ENCODE peak calls at places on chromosomes 7 and 10, in ten cellular contexts. One of them, this sample, is unnamed.
A peak's percentile ranks its signal among the peaks of the same experiment; 100 is the strongest.

GRCh38 chr7:106959753-106960152 is 84.8 kb upstream of the PRKAR2B start:
- DNase-seq in cardiac muscle cell: peak; percentile 29
- DNase-seq in AG04450: no peak
- DNase-seq in foreskin fibroblast: no peak
- DNase-seq in astrocyte of the spinal cord: no peak
- DNase-seq in GM20000: peak; percentile 11
- DNase-seq in BE2C: peak; percentile 35
- DNase-seq in tibial artery: no peak
- DNase-seq in tibial nerve: no peak
- DNase-seq in OCI-LY7: peak; percentile 70
- DNase-seq in this sample: peak; percentile 31

GRCh38 chr7:106775552-106775936 is 89.5 kb upstream of the PIK3CG start:
- DNase-seq in cardiac muscle cell: no peak
- DNase-seq in AG04450: no peak
- DNase-seq in foreskin fibroblast: peak; percentile 78
- DNase-seq in astrocyte of the spinal cord: peak; percentile 85
- DNase-seq in GM20000: no peak
- DNase-seq in BE2C: no peak
- DNase-seq in tibial artery: no peak
- DNase-seq in tibial nerve: no peak
- DNase-seq in OCI-LY7: no peak
- DNase-seq in this sample: no peak

GRCh38 chr7:131436384-131436783 is 108.7 kb downstream of the MKLN1 start:
- DNase-seq in cardiac muscle cell: no peak
- DNase-seq in AG04450: no peak
- DNase-seq in foreskin fibroblast: no peak
- DNase-seq in astrocyte of the spinal cord: no peak
- DNase-seq in GM20000: no peak
- DNase-seq in BE2C: no peak
- DNase-seq in tibial artery: no peak
- DNase-seq in tibial nerve: no peak
- DNase-seq in OCI-LY7: no peak
- DNase-seq in this sample: no peak

GRCh38 chr7:111741811-111742240 is 179.5 kb upstream of the IMMP2L start:
- DNase-seq in cardiac muscle cell: peak; percentile 71
- DNase-seq in AG04450: peak; percentile 45
- DNase-seq in foreskin fibroblast: peak; percentile 49
- DNase-seq in astrocyte of the spinal cord: peak; percentile 84
- DNase-seq in GM20000: peak; percentile 67
- DNase-seq in BE2C: peak; percentile 63
- DNase-seq in tibial artery: no peak
- DNase-seq in tibial nerve: peak; percentile 19
- DNase-seq in OCI-LY7: peak; percentile 63
- DNase-seq in this sample: peak; percentile 40

GRCh38 chr10:124739996-124740373 is 4.2 kb downstream of the FAM53B start:
- DNase-seq in cardiac muscle cell: no peak
- DNase-seq in AG04450: no peak
- DNase-seq in foreskin fibroblast: no peak
- DNase-seq in astrocyte of the spinal cord: no peak
- DNase-seq in GM20000: no peak
- DNase-seq in BE2C: no peak
- DNase-seq in tibial artery: peak; percentile 54
- DNase-seq in tibial nerve: no peak
- DNase-seq in OCI-LY7: no peak
- DNase-seq in this sample: no peak

GRCh38 chr7:22220947-22221346 is 136.0 kb downstream of the RAPGEF5 start:
- DNase-seq in cardiac muscle cell: no peak
- DNase-seq in AG04450: no peak
- DNase-seq in foreskin fibroblast: no peak
- DNase-seq in astrocyte of the spinal cord: no peak
- DNase-seq in GM20000: no peak
- DNase-seq in BE2C: no peak
- DNase-seq in tibial artery: no peak
- DNase-seq in tibial nerve: no peak
- DNase-seq in OCI-LY7: no peak
- DNase-seq in this sample: no peak

GRCh38 chr7:157151626-157152339 is 13.1 kb downstream of the UBE3C start:
- DNase-seq in cardiac muscle cell: no peak
- DNase-seq in AG04450: no peak
- DNase-seq in foreskin fibroblast: no peak
- DNase-seq in astrocyte of the spinal cord: no peak
- DNase-seq in GM20000: no peak
- DNase-seq in BE2C: no peak
- DNase-seq in tibial artery: no peak
- DNase-seq in tibial nerve: no peak
- DNase-seq in OCI-LY7: no peak
- DNase-seq in this sample: no peak

GRCh38 chr10:71433983-71434744 is 37.4 kb downstream of the CDH23 start:
- DNase-seq in cardiac muscle cell: no peak
- DNase-seq in AG04450: no peak
- DNase-seq in foreskin fibroblast: no peak
- DNase-seq in astrocyte of the spinal cord: no peak
- DNase-seq in GM20000: no peak
- DNase-seq in BE2C: no peak
- DNase-seq in tibial artery: no peak
- DNase-seq in tibial nerve: no peak
- DNase-seq in OCI-LY7: no peak
- DNase-seq in this sample: no peak

GRCh38 chr7:70040971-70041766 is 442.9 kb downstream of the AUTS2 start:
- DNase-seq in cardiac muscle cell: peak; percentile 43
- DNase-seq in AG04450: no peak
- DNase-seq in foreskin fibroblast: no peak
- DNase-seq in astrocyte of the spinal cord: peak; percentile 48
- DNase-seq in GM20000: no peak
- DNase-seq in BE2C: no peak
- DNase-seq in tibial artery: no peak
- DNase-seq in tibial nerve: no peak
- DNase-seq in OCI-LY7: peak; percentile 28
- DNase-seq in this sample: no peak

GRCh38 chr10:114151486-114151885 is 22.5 kb downstream of the CCDC186 start:
- DNase-seq in cardiac muscle cell: no peak
- DNase-seq in AG04450: peak; percentile 30
- DNase-seq in foreskin fibroblast: peak; percentile 78
- DNase-seq in astrocyte of the spinal cord: peak; percentile 82
- DNase-seq in GM20000: no peak
- DNase-seq in BE2C: no peak
- DNase-seq in tibial artery: no peak
- DNase-seq in tibial nerve: no peak
- DNase-seq in OCI-LY7: no peak
- DNase-seq in this sample: no peak

GRCh38 chr7:67302113-67303039 is 305.7 kb downstream of the TYW1 start:
- DNase-seq in cardiac muscle cell: peak; percentile 99
- DNase-seq in AG04450: peak; percentile 98
- DNase-seq in foreskin fibroblast: peak; percentile 98
- DNase-seq in astrocyte of the spinal cord: peak; percentile 99
- DNase-seq in GM20000: peak; percentile 95
- DNase-seq in BE2C: peak; percentile 99
- DNase-seq in tibial artery: peak; percentile 99
- DNase-seq in tibial nerve: peak; percentile 99
- DNase-seq in OCI-LY7: peak; percentile 99
- DNase-seq in this sample: peak; percentile 98
- TF ChIP-seq CTCF in cardiac muscle cell: peak; percentile 31
- TF ChIP-seq CTCF in AG04450: peak; percentile 49
- TF ChIP-seq CTCF in foreskin fibroblast: peak; percentile 30
- TF ChIP-seq CTCF in astrocyte of the spinal cord: peak; percentile 23
- TF ChIP-seq CTCF in GM20000: no peak
- TF ChIP-seq CTCF in BE2C: peak; percentile 11
- TF ChIP-seq CTCF in tibial artery: peak; percentile 55
- TF ChIP-seq CTCF in tibial nerve: peak; percentile 29
- TF ChIP-seq CTCF in OCI-LY7: peak; percentile 35
- TF ChIP-seq CTCF in this sample: no peak

DNA sequence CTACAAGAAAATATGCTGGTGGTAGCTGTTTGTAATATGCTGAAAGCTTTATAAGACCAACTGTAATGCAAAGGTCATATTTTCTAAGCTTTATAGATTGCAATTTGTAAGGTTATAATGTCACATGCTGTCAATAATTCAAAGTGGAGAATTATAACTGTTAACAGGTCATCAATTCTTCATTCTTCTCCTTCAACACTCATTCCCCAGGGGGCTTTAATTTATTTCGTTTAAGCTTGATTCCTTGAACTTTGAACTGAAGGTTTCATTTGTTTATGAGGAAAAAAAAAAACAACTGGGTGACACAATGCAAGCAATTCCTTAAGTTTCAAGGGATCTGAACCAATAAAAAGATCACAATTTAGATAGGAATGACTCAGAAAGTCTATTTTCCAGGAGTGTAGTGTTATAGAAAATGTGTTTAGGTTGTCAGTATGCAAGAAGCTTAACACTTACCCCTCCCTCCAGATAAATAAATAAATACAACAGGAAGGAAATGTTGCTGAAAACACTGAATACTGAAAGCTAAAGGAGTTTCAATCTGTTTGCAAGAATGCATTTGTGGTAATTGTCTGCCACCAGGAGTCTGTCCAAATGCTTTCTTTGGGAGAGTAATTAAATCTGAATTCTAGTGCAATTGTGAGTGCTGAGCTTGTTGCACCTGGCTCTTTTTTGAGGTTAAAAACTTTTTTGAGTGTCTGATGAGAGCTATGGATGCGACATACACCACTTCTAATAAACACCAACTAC is 183.6 kb downstream of the SORCS1 start:
- DNase-seq in cardiac muscle cell: no peak
- DNase-seq in AG04450: no peak
- DNase-seq in foreskin fibroblast: no peak
- DNase-seq in astrocyte of the spinal cord: no peak
- DNase-seq in GM20000: peak; percentile 26
- DNase-seq in BE2C: no peak
- DNase-seq in tibial artery: no peak
- DNase-seq in tibial nerve: no peak
- DNase-seq in OCI-LY7: no peak
- DNase-seq in this sample: no peak
- TF ChIP-seq CTCF in cardiac muscle cell: no peak
- TF ChIP-seq CTCF in AG04450: no peak
- TF ChIP-seq CTCF in foreskin fibroblast: no peak
- TF ChIP-seq CTCF in astrocyte of the spinal cord: no peak
- TF ChIP-seq CTCF in GM20000: peak; percentile 20
- TF ChIP-seq CTCF in BE2C: peak; percentile 15
- TF ChIP-seq CTCF in tibial artery: no peak
- TF ChIP-seq CTCF in tibial nerve: no peak
- TF ChIP-seq CTCF in OCI-LY7: no peak
- TF ChIP-seq CTCF in this sample: no peak

GRCh38 chr7:121001932-121002754 is 13.6 kb downstream of the CPED1 start:
- DNase-seq in cardiac muscle cell: no peak
- DNase-seq in AG04450: no peak
- DNase-seq in foreskin fibroblast: no peak
- DNase-seq in astrocyte of the spinal cord: peak; percentile 16
- DNase-seq in GM20000: no peak
- DNase-seq in BE2C: no peak
- DNase-seq in tibial artery: no peak
- DNase-seq in tibial nerve: no peak
- DNase-seq in OCI-LY7: no peak
- DNase-seq in this sample: no peak

GRCh38 chr7:121003986-121004685 is 15.6 kb downstream of the CPED1 start:
- DNase-seq in cardiac muscle cell: no peak
- DNase-seq in AG04450: no peak
- DNase-seq in foreskin fibroblast: no peak
- DNase-seq in astrocyte of the spinal cord: no peak
- DNase-seq in GM20000: no peak
- DNase-seq in BE2C: no peak
- DNase-seq in tibial artery: no peak
- DNase-seq in tibial nerve: peak; percentile 35
- DNase-seq in OCI-LY7: no peak
- DNase-seq in this sample: no peak

GRCh38 chr7:121002755-121003114 is 14.2 kb downstream of the CPED1 start:
- DNase-seq in cardiac muscle cell: no peak
- DNase-seq in AG04450: no peak
- DNase-seq in foreskin fibroblast: no peak
- DNase-seq in astrocyte of the spinal cord: peak; percentile 58
- DNase-seq in GM20000: no peak
- DNase-seq in BE2C: no peak
- DNase-seq in tibial artery: no peak
- DNase-seq in tibial nerve: no peak
- DNase-seq in OCI-LY7: no peak
- DNase-seq in this sample: no peak

GRCh38 chr7:121006731-121007315 is 18.3 kb downstream of the CPED1 start:
- DNase-seq in cardiac muscle cell: no peak
- DNase-seq in AG04450: no peak
- DNase-seq in foreskin fibroblast: no peak
- DNase-seq in astrocyte of the spinal cord: peak; percentile 9
- DNase-seq in GM20000: no peak
- DNase-seq in BE2C: no peak
- DNase-seq in tibial artery: no peak
- DNase-seq in tibial nerve: no peak
- DNase-seq in OCI-LY7: no peak
- DNase-seq in this sample: no peak

GRCh38 chr7:121005996-121006565 is 17.6 kb downstream of the CPED1 start:
- DNase-seq in cardiac muscle cell: no peak
- DNase-seq in AG04450: no peak
- DNase-seq in foreskin fibroblast: no peak
- DNase-seq in astrocyte of the spinal cord: no peak
- DNase-seq in GM20000: no peak
- DNase-seq in BE2C: no peak
- DNase-seq in tibial artery: no peak
- DNase-seq in tibial nerve: no peak
- DNase-seq in OCI-LY7: no peak
- DNase-seq in this sample: no peak
- TF ChIP-seq CTCF in cardiac muscle cell: no peak
- TF ChIP-seq CTCF in AG04450: no peak
- TF ChIP-seq CTCF in foreskin fibroblast: no peak
- TF ChIP-seq CTCF in astrocyte of the spinal cord: no peak
- TF ChIP-seq CTCF in GM20000: no peak
- TF ChIP-seq CTCF in BE2C: no peak
- TF ChIP-seq CTCF in tibial artery: no peak
- TF ChIP-seq CTCF in tibial nerve: no peak
- TF ChIP-seq CTCF in OCI-LY7: no peak
- TF ChIP-seq CTCF in this sample: no peak

GRCh38 chr7:94888542-94888941 is 18.9 kb upstream of the PPP1R9A start:
- DNase-seq in cardiac muscle cell: peak; percentile 5
- DNase-seq in AG04450: no peak
- DNase-seq in foreskin fibroblast: no peak
- DNase-seq in astrocyte of the spinal cord: peak; percentile 11
- DNase-seq in GM20000: no peak
- DNase-seq in BE2C: no peak
- DNase-seq in tibial artery: no peak
- DNase-seq in tibial nerve: no peak
- DNase-seq in OCI-LY7: no peak
- DNase-seq in this sample: no peak
- TF ChIP-seq CTCF in cardiac muscle cell: peak; percentile 30
- TF ChIP-seq CTCF in AG04450: peak; percentile 6
- TF ChIP-seq CTCF in foreskin fibroblast: no peak
- TF ChIP-seq CTCF in astrocyte of the spinal cord: peak; percentile 40
- TF ChIP-seq CTCF in GM20000: no peak
- TF ChIP-seq CTCF in BE2C: no peak
- TF ChIP-seq CTCF in tibial artery: no peak
- TF ChIP-seq CTCF in tibial nerve: no peak
- TF ChIP-seq CTCF in OCI-LY7: no peak
- TF ChIP-seq CTCF in this sample: no peak